ENCODE peak calls at places on chromosomes 6 and 20, in five cellular contexts. B is lower leg skin; F is left cardiac atrium; N is activated naive CD4-positive, alpha-beta T cell treated with anti-CD3 and anti-CD28 coated beads, Interleukin-2, amount 10 ng/mL, durations not matched to agents 7 days and 5 days; Q is colonic mucosa. P is an unnamed sample.

GRCh38 chr6:170028629-170029345 is 262.1 kb downstream of the DLL1 start:
- DNase-seq in Q (no peak), N (no peak), F (no peak), B (no peak), P (no peak)

GRCh38 chr20:62704341-62704948 is 4.2 kb upstream of the NTSR1 start:
- DNase-seq in Q (peak), N (no peak), F (peak), B (peak), P (peak)

GRCh38 chr20:48823476-48823875 is 4.3 kb downstream of the PREX1 start:
- DNase-seq in F (no peak), B (no peak), Q (no peak), N (no peak), P (no peak)

GRCh38 chr20:57315964-57316480 is 13.6 kb upstream of the SPO11 start:
- DNase-seq in F (no peak), Q (no peak), N (no peak), B (no peak), P (no peak)

GRCh38 chr6:106084106-106084963 is 1.8 kb upstream of the PRDM1 start:
- DNase-seq in F (no peak), Q (peak), N (no peak), B (no peak), P (no peak)

GRCh38 chr20:59013959-59014608 is 5.1 kb upstream of the TUBB1 start:
- DNase-seq in Q (no peak), B (no peak), F (no peak), N (peak), P (no peak)

GRCh38 chr6:136922680-136922996 is 537 bp downstream of the SLC35D3 start:
- DNase-seq in Q (no peak), N (no peak), B (no peak), F (no peak), P (no peak)

GRCh38 chr6:10278786-10279185 is 136.1 kb downstream of the TFAP2A start:
- DNase-seq in B (no peak), F (no peak), N (no peak), Q (no peak), P (no peak)

GRCh38 chr20:50308166-50308512 is 117.5 kb downstream of the CEBPB start:
- DNase-seq in Q (no peak), F (no peak), N (no peak), B (no peak), P (no peak)

GRCh38 chr6:20906938-20907337 is 372.7 kb downstream of the CDKAL1 start:
- DNase-seq in F (no peak), N (no peak), Q (no peak), B (no peak), P (no peak)

GRCh38 chr6:69164564-69165252 is 529.6 kb downstream of the ADGRB3 start:
- DNase-seq in F (no peak), N (no peak), Q (no peak), B (no peak), P (no peak)

GRCh38 chr6:31058128-31058894 is 48.0 kb downstream of the MUC22 start:
- DNase-seq in F (no peak), B (no peak), Q (no peak), N (no peak), P (no peak)

GRCh38 chr20:41078329-41078728 is 49.7 kb downstream of the TOP1 start:
- DNase-seq in Q (no peak), N (no peak), B (no peak), F (no peak), P (no peak)

GRCh38 chr6:52517502-52518278 is 59.2 kb downstream of the TRAM2 start:
- DNase-seq in B (peak), Q (peak), N (no peak), F (peak), P (peak)

GRCh38 chr20:45467861-45468260 is 1.7 kb upstream of the WFDC2 start:
- DNase-seq in N (no peak), B (no peak), Q (peak), F (no peak), P (no peak)

GRCh38 chr20:37351689-37352610 is 6.0 kb downstream of the SRC start:
- DNase-seq in Q (no peak), N (no peak), B (no peak), F (no peak), P (no peak)

GRCh38 chr6:29737707-29738630 is 14.7 kb downstream of the HLA-F start:
- DNase-seq in F (peak), N (peak), Q (peak), B (peak), P (no peak)

GRCh38 chr20:33026072-33026778 is 5.2 kb upstream of the BPIFB6 start:
- DNase-seq in F (no peak), N (no peak), Q (no peak), B (no peak), P (no peak)

GRCh38 chr20:13229538-13229937 is 8.5 kb downstream of the ISM1 start:
- DNase-seq in F (no peak), N (no peak), B (no peak), Q (no peak), P (no peak)

GRCh38 chr6:84284428-84285033 is 57.1 kb upstream of the CEP162 start:
- DNase-seq in Q (no peak), N (no peak), F (no peak), B (no peak), P (no peak)

GRCh38 chr6:95519228-95520037 is 57.9 kb upstream of the MANEA start:
- DNase-seq in N (no peak), Q (no peak), B (no peak), F (no peak), P (no peak)

GRCh38 chr20:34583524-34583923 is 25.0 kb downstream of the MAP1LC3A start:
- DNase-seq in N (no peak), B (no peak), Q (no peak), F (no peak), P (no peak)